ENCODE peak calls at places on chromosome 6, in nine cellular contexts. One of them, this sample, is unnamed.

GRCh38 chr6:50657513-50657912 is 55.8 kb upstream of the TFAP2D start:
- DNase-seq in NCI-H2081: no peak
- DNase-seq in WTC11: no peak
- DNase-seq in colonic mucosa: no peak
- DNase-seq in NCI-H446 treated with DMSO at 0.1 percent for 48 hours: no peak
- DNase-seq in effector memory CD4-positive, alpha-beta T cell: no peak
- DNase-seq in AG20443: no peak
- DNase-seq in EH: no peak
- DNase-seq in ACHN: no peak
- DNase-seq in this sample: no peak

GRCh38 chr6:46040288-46040687 is 24.6 kb upstream of the CLIC5 start:
- DNase-seq in WTC11: no peak
- DNase-seq in NCI-H446 treated with DMSO at 0.1 percent for 48 hours: no peak
- DNase-seq in ACHN: no peak
- DNase-seq in effector memory CD4-positive, alpha-beta T cell: no peak
- DNase-seq in EH: no peak
- DNase-seq in colonic mucosa: no peak
- DNase-seq in NCI-H2081: no peak
- DNase-seq in AG20443: no peak
- DNase-seq in this sample: no peak

GRCh38 chr6:90144396-90144795 is 152.2 kb downstream of the BACH2 start:
- DNase-seq in NCI-H446 treated with DMSO at 0.1 percent for 48 hours: no peak
- DNase-seq in colonic mucosa: no peak
- DNase-seq in WTC11: no peak
- DNase-seq in AG20443: no peak
- DNase-seq in effector memory CD4-positive, alpha-beta T cell: no peak
- DNase-seq in NCI-H2081: no peak
- DNase-seq in EH: no peak
- DNase-seq in ACHN: no peak
- DNase-seq in this sample: no peak

GRCh38 chr6:116017546-116018276 is 43.0 kb downstream of the FRK start:
- DNase-seq in NCI-H2081: peak
- DNase-seq in AG20443: no peak
- DNase-seq in WTC11: no peak
- DNase-seq in NCI-H446 treated with DMSO at 0.1 percent for 48 hours: no peak
- DNase-seq in effector memory CD4-positive, alpha-beta T cell: no peak
- DNase-seq in colonic mucosa: no peak
- DNase-seq in EH: no peak
- DNase-seq in ACHN: no peak
- DNase-seq in this sample: no peak

GRCh38 chr6:137871299-137871698 is 4.2 kb downstream of the TNFAIP3 start:
- DNase-seq in WTC11: no peak
- DNase-seq in ACHN: no peak
- DNase-seq in NCI-H446 treated with DMSO at 0.1 percent for 48 hours: no peak
- DNase-seq in effector memory CD4-positive, alpha-beta T cell: no peak
- DNase-seq in NCI-H2081: no peak
- DNase-seq in colonic mucosa: no peak
- DNase-seq in AG20443: no peak
- DNase-seq in EH: no peak
- DNase-seq in this sample: no peak

GRCh38 chr6:45569210-45569945 is 191.6 kb upstream of the SUPT3H start:
- DNase-seq in ACHN: no peak
- DNase-seq in colonic mucosa: no peak
- DNase-seq in EH: peak
- DNase-seq in NCI-H446 treated with DMSO at 0.1 percent for 48 hours: no peak
- DNase-seq in AG20443: peak
- DNase-seq in NCI-H2081: no peak
- DNase-seq in effector memory CD4-positive, alpha-beta T cell: no peak
- DNase-seq in WTC11: no peak
- DNase-seq in this sample: no peak

GRCh38 chr6:35318200-35318844 is 20.7 kb downstream of the DEF6 start:
- DNase-seq in EH: peak
- DNase-seq in AG20443: peak
- DNase-seq in colonic mucosa: peak
- DNase-seq in NCI-H446 treated with DMSO at 0.1 percent for 48 hours: peak
- DNase-seq in ACHN: peak
- DNase-seq in WTC11: peak
- DNase-seq in NCI-H2081: peak
- DNase-seq in effector memory CD4-positive, alpha-beta T cell: no peak
- DNase-seq in this sample: peak

GRCh38 chr6:52788478-52788877 is 15.1 kb downstream of the GSTA1 start:
- DNase-seq in WTC11: no peak
- DNase-seq in AG20443: no peak
- DNase-seq in effector memory CD4-positive, alpha-beta T cell: no peak
- DNase-seq in NCI-H2081: no peak
- DNase-seq in NCI-H446 treated with DMSO at 0.1 percent for 48 hours: no peak
- DNase-seq in colonic mucosa: no peak
- DNase-seq in ACHN: no peak
- DNase-seq in EH: peak
- DNase-seq in this sample: no peak

GRCh38 chr6:99522531-99522930 is 7.3 kb upstream of the USP45 start:
- DNase-seq in WTC11: no peak
- DNase-seq in effector memory CD4-positive, alpha-beta T cell: no peak
- DNase-seq in ACHN: peak
- DNase-seq in NCI-H2081: no peak
- DNase-seq in EH: peak
- DNase-seq in colonic mucosa: no peak
- DNase-seq in AG20443: peak
- DNase-seq in NCI-H446 treated with DMSO at 0.1 percent for 48 hours: no peak
- DNase-seq in this sample: peak

GRCh38 chr6:150070236-150070860 is 1.4 kb upstream of the ULBP3 start:
- DNase-seq in EH: no peak
- DNase-seq in NCI-H2081: no peak
- DNase-seq in AG20443: no peak
- DNase-seq in NCI-H446 treated with DMSO at 0.1 percent for 48 hours: no peak
- DNase-seq in ACHN: no peak
- DNase-seq in effector memory CD4-positive, alpha-beta T cell: no peak
- DNase-seq in colonic mucosa: no peak
- DNase-seq in WTC11: no peak
- DNase-seq in this sample: no peak

GRCh38 chr6:135992739-135993138 is 141.2 kb downstream of the PDE7B start:
- DNase-seq in NCI-H446 treated with DMSO at 0.1 percent for 48 hours: no peak
- DNase-seq in ACHN: no peak
- DNase-seq in colonic mucosa: no peak
- DNase-seq in NCI-H2081: no peak
- DNase-seq in EH: no peak
- DNase-seq in WTC11: no peak
- DNase-seq in AG20443: no peak
- DNase-seq in effector memory CD4-positive, alpha-beta T cell: no peak
- DNase-seq in this sample: no peak

GRCh38 chr6:17491416-17492142 is 98.2 kb downstream of the CAP2 start:
- DNase-seq in effector memory CD4-positive, alpha-beta T cell: no peak
- DNase-seq in ACHN: no peak
- DNase-seq in EH: peak
- DNase-seq in NCI-H2081: no peak
- DNase-seq in AG20443: no peak
- DNase-seq in colonic mucosa: no peak
- DNase-seq in NCI-H446 treated with DMSO at 0.1 percent for 48 hours: no peak
- DNase-seq in WTC11: no peak
- DNase-seq in this sample: peak